ENCODE peak calls at places on chromosomes 12 and 14, in five cellular contexts. X is IMR-90; S is MM.1S; Q is CD8-positive, alpha-beta T cell; V is esophagus squamous epithelium. M is an unnamed sample.

GRCh38 chr12:116244001-116244400 is 33.5 kb downstream of the MED13L start:
- DNase-seq in X (peak; percentile 74), Q (no peak), V (no peak), S (no peak), M (no peak)

GRCh38 chr14:76541594-76542219 is 165.8 kb downstream of the ESRRB start:
- DNase-seq in V (no peak), X (no peak), S (no peak), Q (no peak), M (no peak)

GRCh38 chr14:39265032-39265431 is 31.3 kb downstream of the MIA2 start:
- DNase-seq in X (peak; percentile 32), S (no peak), V (no peak), Q (no peak), M (no peak)

GRCh38 chr12:54958048-54958658 is 26.4 kb downstream of the TESPA1 start:
- DNase-seq in X (peak; percentile 72), Q (peak; percentile 47), S (peak; percentile 76), V (no peak), M (no peak)

GRCh38 chr12:57309420-57309819 is 58.4 kb upstream of the STAC3 start:
- DNase-seq in X (peak; percentile 52), Q (no peak), V (no peak), S (peak; percentile 46), M (no peak)

GRCh38 chr14:32565256-32565655 is 236.2 kb downstream of the AKAP6 start:
- DNase-seq in V (no peak), Q (no peak), S (no peak), X (no peak), M (no peak)

GRCh38 chr12:55652352-55652751 is 15.7 kb downstream of the OR10P1 start:
- DNase-seq in Q (no peak), S (no peak), X (no peak), V (no peak), M (no peak)

GRCh38 chr14:50001999-50002925 is 109.4 kb downstream of the ARF6 start:
- DNase-seq in S (peak; percentile 55), Q (peak; percentile 66), X (no peak), V (no peak), M (peak; percentile 64)

GRCh38 chr12:80648866-80649265 is 58.6 kb upstream of the MYF6 start:
- DNase-seq in X (peak; percentile 88), S (no peak), Q (no peak), V (no peak), M (no peak)

GRCh38 chr12:46493352-46494209 is 121.0 kb upstream of the SLC38A2 start:
- DNase-seq in X (no peak), Q (no peak), S (no peak), V (no peak), M (no peak)

GRCh38 chr14:21092147-21093011 is 6.1 kb downstream of the ZNF219 start:
- DNase-seq in S (peak; percentile 70), X (peak; percentile 67), V (no peak), Q (peak; percentile 97), M (peak; percentile 85)

GRCh38 chr12:49170924-49171323 is 18.0 kb downstream of the TUBA1A start:
- DNase-seq in V (no peak), Q (no peak), X (no peak), S (no peak), M (no peak)

GRCh38 chr14:83575301-83575700 is 1954.6 kb upstream of the FLRT2 start:
- DNase-seq in S (no peak), Q (no peak), V (no peak), X (peak; percentile 28), M (no peak)

GRCh38 chr12:76003263-76003640 is 28.3 kb downstream of the PHLDA1 start:
- DNase-seq in Q (no peak), V (no peak), X (no peak), S (no peak), M (no peak)

GRCh38 chr12:112344220-112344619 is 38.0 kb downstream of the HECTD4 start:
- DNase-seq in X (no peak), V (no peak), S (no peak), Q (no peak), M (no peak)

GRCh38 chr14:95667251-95667693 is 19.0 kb upstream of the TCL1B start:
- DNase-seq in Q (no peak), S (no peak), V (no peak), X (no peak), M (no peak)

GRCh38 chr14:94575730-94576585 is 5.3 kb upstream of the SERPINA5 start:
- DNase-seq in X (peak; percentile 21), S (no peak), Q (no peak), V (no peak), M (no peak)

GRCh38 chr14:35336171-35337073 is 44.2 kb downstream of the PSMA6 start:
- DNase-seq in S (no peak), X (peak; percentile 85), V (peak; percentile 56), Q (no peak), M (no peak)

GRCh38 chr12:3033538-3033865 is 43.7 kb upstream of the TSPAN9 start:
- DNase-seq in S (no peak), X (no peak), Q (no peak), V (no peak), M (no peak)

GRCh38 chr14:35385042-35385839 is 19.3 kb downstream of the NFKBIA start:
- DNase-seq in V (no peak), S (no peak), Q (no peak), X (peak; percentile 93), M (no peak)

GRCh38 chr12:130196827-130197226 is 34.6 kb downstream of the FZD10 start:
- DNase-seq in V (no peak), X (no peak), S (no peak), Q (no peak), M (no peak)

GRCh38 chr12:28014196-28014595 is 41.7 kb upstream of the PTHLH start:
- DNase-seq in Q (no peak), V (no peak), X (no peak), S (no peak), M (no peak)

GRCh38 chr14:71931492-71932228 is 569 bp upstream of the RGS6 start:
- DNase-seq in X (no peak), V (no peak), Q (no peak), S (no peak), M (no peak)

GRCh38 chr14:80762829-80763228 is 178.7 kb downstream of the CEP128 start:
- DNase-seq in V (no peak), Q (no peak), X (peak; percentile 24), S (no peak), M (no peak)

GRCh38 chr14:61542848-61543790 is 152.2 kb upstream of the HIF1A start:
- DNase-seq in X (no peak), S (no peak), V (no peak), Q (no peak), M (no peak)

GRCh38 chr14:72679106-72679505 is 214.8 kb downstream of the DPF3 start:
- DNase-seq in Q (no peak), X (peak; percentile 52), V (no peak), S (no peak), M (no peak)

GRCh38 chr12:100253437-100253836 is 13.4 kb downstream of the DEPDC4 start:
- DNase-seq in X (no peak), Q (no peak), V (no peak), S (no peak), M (no peak)

GRCh38 chr14:95497561-95498011 is 18.9 kb downstream of the SYNE3 start:
- DNase-seq in V (no peak), S (no peak), Q (no peak), X (no peak), M (peak; percentile 51)

GRCh38 chr14:104651876-104652260 is 37.5 kb upstream of the INF2 start:
- DNase-seq in Q (no peak), V (no peak), X (no peak), S (no peak), M (no peak)

GRCh38 chr14:61469771-61470170 is 148.4 kb downstream of the PRKCH start:
- DNase-seq in Q (no peak), S (no peak), V (no peak), X (no peak), M (no peak)

GRCh38 chr12:65628061-65628460 is 196.2 kb upstream of the HMGA2 start:
- DNase-seq in V (no peak), X (no peak), S (no peak), Q (no peak), M (no peak)

GRCh38 chr12:124564232-124564958 is 3.0 kb downstream of the NCOR2 start:
- DNase-seq in X (no peak), Q (no peak), V (no peak), S (no peak), M (no peak)

GRCh38 chr14:89166650-89167049 is 250.4 kb downstream of the FOXN3 start:
- DNase-seq in S (no peak), Q (no peak), X (no peak), V (no peak), M (no peak)

GRCh38 chr14:89171628-89172027 is 245.4 kb downstream of the FOXN3 start:
- DNase-seq in Q (no peak), S (no peak), V (no peak), X (no peak), M (no peak)

GRCh38 chr14:89167705-89168104 is 249.3 kb downstream of the FOXN3 start:
- DNase-seq in Q (no peak), X (no peak), S (no peak), V (no peak), M (no peak)

GRCh38 chr14:89176090-89176757 is 240.8 kb downstream of the FOXN3 start:
- DNase-seq in Q (no peak), S (no peak), V (no peak), X (no peak), M (no peak)

GRCh38 chr14:89171168-89171567 is 245.9 kb downstream of the FOXN3 start:
- DNase-seq in Q (no peak), X (peak; percentile 41), V (no peak), S (no peak), M (no peak)
- H3K36me3 ChIP-seq in Q (peaks cover 10% of the 10 kb centered on the region), X (peaks cover 13% of the 10 kb centered on the region), V (no peaks in the 10 kb centered on the region), S (no peaks in the 10 kb centered on the region), M (peaks cover 5% of the 10 kb centered on the region)

GRCh38 chr14:99684356-99684952 is 356 bp downstream of the CYP46A1 start:
- DNase-seq in V (no peak), S (no peak), Q (no peak), X (peak; percentile 8), M (no peak)

GRCh38 chr14:99687284-99688209 is 3.4 kb downstream of the CYP46A1 start:
- DNase-seq in S (peak; percentile 19), V (no peak), Q (peak; percentile 42), X (no peak), M (no peak)

GRCh38 chr14:99683619-99684355 is at the start of gene CYP46A1:
- DNase-seq in V (peak; percentile 95), S (peak; percentile 95), Q (peak; percentile 100), X (peak; percentile 99), M (peak; percentile 98)

GRCh38 chr14:99686557-99687283 is 2.6 kb downstream of the CYP46A1 start:
- DNase-seq in Q (no peak), V (no peak), S (no peak), X (no peak), M (no peak)

GRCh38 chr14:99685061-99685995 is 1.2 kb downstream of the CYP46A1 start:
- DNase-seq in V (no peak), Q (no peak), S (no peak), X (no peak), M (no peak)
- H3K4me3 ChIP-seq in V (no peak overlapping the region), Q (no peak overlapping the region), S (no peak overlapping the region), X (no peak overlapping the region), M (no peak overlapping the region)

GRCh38 chr12:12072064-12072760 is 1.5 kb downstream of the BCL2L14 start:
- DNase-seq in V (no peak), S (no peak), X (no peak), Q (peak; percentile 11), M (peak; percentile 50)

GRCh38 chr12:12070149-12070548 is 590 bp upstream of the BCL2L14 start:
- DNase-seq in X (no peak), Q (no peak), S (no peak), V (no peak), M (no peak)

GRCh38 chr12:12070674-12071661 is at the start of gene BCL2L14:
- DNase-seq in S (peak; percentile 46), Q (no peak), V (no peak), X (no peak), M (no peak)
- TF ChIP-seq CTCF in S (peak; percentile 37), Q (no peak), V (no peak), X (no peak), M (no peak)

GRCh38 chr12:120353136-120353535 is 15.8 kb downstream of the MSI1 start:
- DNase-seq in S (no peak), X (no peak), V (no peak), Q (no peak), M (no peak)
- H3K36me3 ChIP-seq in S (no peaks in the 10 kb centered on the region), X (no peaks in the 10 kb centered on the region), V (no peaks in the 10 kb centered on the region), Q (no peaks in the 10 kb centered on the region), M (no peaks in the 10 kb centered on the region)